ENCODE peak calls at places on chromosome 17, in eight cellular contexts. One of them, this sample, is unnamed.

GRCh38 chr17:40320771-40321501 is 12.0 kb downstream of the RARA start:
- DNase-seq in activated T-cell treated with anti-CD3 and anti-CD28 coated beads, Interleukin-2, amount 50 U/mL, for 72 hours: no peak
- DNase-seq in SHP77 treated with DMSO at 0.1 percent for 48 hours: no peak
- DNase-seq in dermis microvascular lymphatic vessel endothelial cell: no peak
- DNase-seq in naive thymus-derived CD4-positive, alpha-beta T cell: no peak
- DNase-seq in fibroblast of lung: no peak
- DNase-seq in T-helper 9 cell: peak
- DNase-seq in WERI-Rb-1: no peak
- DNase-seq in this sample: no peak

GRCh38 chr17:57533684-57534305 is 211.3 kb downstream of the CCDC182 start:
- DNase-seq in WERI-Rb-1: no peak
- DNase-seq in T-helper 9 cell: no peak
- DNase-seq in fibroblast of lung: no peak
- DNase-seq in SHP77 treated with DMSO at 0.1 percent for 48 hours: no peak
- DNase-seq in activated T-cell treated with anti-CD3 and anti-CD28 coated beads, Interleukin-2, amount 50 U/mL, for 72 hours: no peak
- DNase-seq in dermis microvascular lymphatic vessel endothelial cell: no peak
- DNase-seq in naive thymus-derived CD4-positive, alpha-beta T cell: no peak
- DNase-seq in this sample: no peak

GRCh38 chr17:83096401-83097220 is 17.2 kb downstream of the METRNL start:
- DNase-seq in fibroblast of lung: no peak
- DNase-seq in WERI-Rb-1: no peak
- DNase-seq in naive thymus-derived CD4-positive, alpha-beta T cell: no peak
- DNase-seq in activated T-cell treated with anti-CD3 and anti-CD28 coated beads, Interleukin-2, amount 50 U/mL, for 72 hours: no peak
- DNase-seq in T-helper 9 cell: no peak
- DNase-seq in dermis microvascular lymphatic vessel endothelial cell: no peak
- DNase-seq in SHP77 treated with DMSO at 0.1 percent for 48 hours: no peak
- DNase-seq in this sample: no peak

GRCh38 chr17:38898812-38899348 is 26.5 kb upstream of the LASP1NB start:
- DNase-seq in WERI-Rb-1: no peak
- DNase-seq in T-helper 9 cell: peak
- DNase-seq in dermis microvascular lymphatic vessel endothelial cell: peak
- DNase-seq in activated T-cell treated with anti-CD3 and anti-CD28 coated beads, Interleukin-2, amount 50 U/mL, for 72 hours: peak
- DNase-seq in naive thymus-derived CD4-positive, alpha-beta T cell: peak
- DNase-seq in fibroblast of lung: no peak
- DNase-seq in SHP77 treated with DMSO at 0.1 percent for 48 hours: no peak
- DNase-seq in this sample: peak

GRCh38 chr17:81044764-81045589 is 10.0 kb downstream of the BAIAP2 start:
- DNase-seq in T-helper 9 cell: no peak
- DNase-seq in fibroblast of lung: peak
- DNase-seq in SHP77 treated with DMSO at 0.1 percent for 48 hours: peak
- DNase-seq in WERI-Rb-1: no peak
- DNase-seq in naive thymus-derived CD4-positive, alpha-beta T cell: no peak
- DNase-seq in dermis microvascular lymphatic vessel endothelial cell: peak
- DNase-seq in activated T-cell treated with anti-CD3 and anti-CD28 coated beads, Interleukin-2, amount 50 U/mL, for 72 hours: no peak
- DNase-seq in this sample: no peak

GRCh38 chr17:76003915-76004314 is 3.3 kb downstream of the CDK3 start:
- DNase-seq in SHP77 treated with DMSO at 0.1 percent for 48 hours: no peak
- DNase-seq in WERI-Rb-1: no peak
- DNase-seq in naive thymus-derived CD4-positive, alpha-beta T cell: no peak
- DNase-seq in T-helper 9 cell: no peak
- DNase-seq in fibroblast of lung: no peak
- DNase-seq in activated T-cell treated with anti-CD3 and anti-CD28 coated beads, Interleukin-2, amount 50 U/mL, for 72 hours: no peak
- DNase-seq in dermis microvascular lymphatic vessel endothelial cell: no peak
- DNase-seq in this sample: no peak

GRCh38 chr17:925846-926245 is 53.7 kb downstream of the NXN start:
- DNase-seq in activated T-cell treated with anti-CD3 and anti-CD28 coated beads, Interleukin-2, amount 50 U/mL, for 72 hours: no peak
- DNase-seq in dermis microvascular lymphatic vessel endothelial cell: no peak
- DNase-seq in naive thymus-derived CD4-positive, alpha-beta T cell: no peak
- DNase-seq in WERI-Rb-1: no peak
- DNase-seq in T-helper 9 cell: no peak
- DNase-seq in fibroblast of lung: no peak
- DNase-seq in SHP77 treated with DMSO at 0.1 percent for 48 hours: no peak
- DNase-seq in this sample: no peak

GRCh38 chr17:77741109-77741508 is 217.4 kb upstream of the TNRC6C start:
- DNase-seq in SHP77 treated with DMSO at 0.1 percent for 48 hours: no peak
- DNase-seq in naive thymus-derived CD4-positive, alpha-beta T cell: peak
- DNase-seq in WERI-Rb-1: no peak
- DNase-seq in dermis microvascular lymphatic vessel endothelial cell: no peak
- DNase-seq in activated T-cell treated with anti-CD3 and anti-CD28 coated beads, Interleukin-2, amount 50 U/mL, for 72 hours: peak
- DNase-seq in T-helper 9 cell: peak
- DNase-seq in fibroblast of lung: no peak
- DNase-seq in this sample: no peak

GRCh38 chr17:31313982-31314787 is at the start of gene EVI2B:
- DNase-seq in WERI-Rb-1: no peak
- DNase-seq in fibroblast of lung: peak
- DNase-seq in SHP77 treated with DMSO at 0.1 percent for 48 hours: no peak
- DNase-seq in activated T-cell treated with anti-CD3 and anti-CD28 coated beads, Interleukin-2, amount 50 U/mL, for 72 hours: peak
- DNase-seq in naive thymus-derived CD4-positive, alpha-beta T cell: peak
- DNase-seq in T-helper 9 cell: no peak
- DNase-seq in dermis microvascular lymphatic vessel endothelial cell: peak
- DNase-seq in this sample: no peak

GRCh38 chr17:79785900-79786810 is 8.2 kb downstream of the CBX2 start:
- DNase-seq in SHP77 treated with DMSO at 0.1 percent for 48 hours: no peak
- DNase-seq in dermis microvascular lymphatic vessel endothelial cell: no peak
- DNase-seq in naive thymus-derived CD4-positive, alpha-beta T cell: no peak
- DNase-seq in WERI-Rb-1: no peak
- DNase-seq in T-helper 9 cell: no peak
- DNase-seq in activated T-cell treated with anti-CD3 and anti-CD28 coated beads, Interleukin-2, amount 50 U/mL, for 72 hours: no peak
- DNase-seq in fibroblast of lung: no peak
- DNase-seq in this sample: no peak

GRCh38 chr17:58156839-58157803 is 8.9 kb downstream of the OR4D1 start:
- DNase-seq in activated T-cell treated with anti-CD3 and anti-CD28 coated beads, Interleukin-2, amount 50 U/mL, for 72 hours: peak
- DNase-seq in WERI-Rb-1: peak
- DNase-seq in naive thymus-derived CD4-positive, alpha-beta T cell: peak
- DNase-seq in SHP77 treated with DMSO at 0.1 percent for 48 hours: no peak
- DNase-seq in dermis microvascular lymphatic vessel endothelial cell: peak
- DNase-seq in T-helper 9 cell: peak
- DNase-seq in fibroblast of lung: no peak
- DNase-seq in this sample: peak

GRCh38 chr17:46935658-46936266 is 12.8 kb downstream of the GOSR2 start:
- DNase-seq in activated T-cell treated with anti-CD3 and anti-CD28 coated beads, Interleukin-2, amount 50 U/mL, for 72 hours: no peak
- DNase-seq in WERI-Rb-1: no peak
- DNase-seq in fibroblast of lung: no peak
- DNase-seq in T-helper 9 cell: no peak
- DNase-seq in naive thymus-derived CD4-positive, alpha-beta T cell: no peak
- DNase-seq in SHP77 treated with DMSO at 0.1 percent for 48 hours: no peak
- DNase-seq in dermis microvascular lymphatic vessel endothelial cell: peak
- DNase-seq in this sample: no peak

GRCh38 chr17:34633351-34633750 is 54.0 kb downstream of the TMEM132E start:
- DNase-seq in dermis microvascular lymphatic vessel endothelial cell: no peak
- DNase-seq in SHP77 treated with DMSO at 0.1 percent for 48 hours: no peak
- DNase-seq in fibroblast of lung: no peak
- DNase-seq in naive thymus-derived CD4-positive, alpha-beta T cell: no peak
- DNase-seq in WERI-Rb-1: no peak
- DNase-seq in activated T-cell treated with anti-CD3 and anti-CD28 coated beads, Interleukin-2, amount 50 U/mL, for 72 hours: no peak
- DNase-seq in T-helper 9 cell: no peak
- DNase-seq in this sample: no peak

GRCh38 chr17:30824002-30824355 is 513 bp downstream of the CRLF3 start:
- DNase-seq in naive thymus-derived CD4-positive, alpha-beta T cell: no peak
- DNase-seq in activated T-cell treated with anti-CD3 and anti-CD28 coated beads, Interleukin-2, amount 50 U/mL, for 72 hours: peak
- DNase-seq in T-helper 9 cell: peak
- DNase-seq in fibroblast of lung: no peak
- DNase-seq in SHP77 treated with DMSO at 0.1 percent for 48 hours: no peak
- DNase-seq in WERI-Rb-1: no peak
- DNase-seq in dermis microvascular lymphatic vessel endothelial cell: peak
- DNase-seq in this sample: no peak

GRCh38 chr17:13879961-13880466 is 189.3 kb upstream of the COX10 start:
- DNase-seq in dermis microvascular lymphatic vessel endothelial cell: no peak
- DNase-seq in SHP77 treated with DMSO at 0.1 percent for 48 hours: no peak
- DNase-seq in naive thymus-derived CD4-positive, alpha-beta T cell: no peak
- DNase-seq in T-helper 9 cell: no peak
- DNase-seq in WERI-Rb-1: no peak
- DNase-seq in fibroblast of lung: no peak
- DNase-seq in activated T-cell treated with anti-CD3 and anti-CD28 coated beads, Interleukin-2, amount 50 U/mL, for 72 hours: no peak
- DNase-seq in this sample: no peak

GRCh38 chr17:8066841-8067775 is 20.4 kb downstream of the ALOX12B start:
- DNase-seq in SHP77 treated with DMSO at 0.1 percent for 48 hours: no peak
- DNase-seq in WERI-Rb-1: no peak
- DNase-seq in activated T-cell treated with anti-CD3 and anti-CD28 coated beads, Interleukin-2, amount 50 U/mL, for 72 hours: no peak
- DNase-seq in T-helper 9 cell: no peak
- DNase-seq in dermis microvascular lymphatic vessel endothelial cell: no peak
- DNase-seq in naive thymus-derived CD4-positive, alpha-beta T cell: no peak
- DNase-seq in fibroblast of lung: no peak
- DNase-seq in this sample: no peak

GRCh38 chr17:7477392-7478275 is 1.8 kb downstream of the ZBTB4 start:
- DNase-seq in fibroblast of lung: peak
- DNase-seq in T-helper 9 cell: no peak
- DNase-seq in SHP77 treated with DMSO at 0.1 percent for 48 hours: no peak
- DNase-seq in naive thymus-derived CD4-positive, alpha-beta T cell: peak
- DNase-seq in WERI-Rb-1: peak
- DNase-seq in dermis microvascular lymphatic vessel endothelial cell: peak
- DNase-seq in activated T-cell treated with anti-CD3 and anti-CD28 coated beads, Interleukin-2, amount 50 U/mL, for 72 hours: no peak
- DNase-seq in this sample: peak

GRCh38 chr17:45046536-45047125 is 4.8 kb downstream of the DCAKD start:
- DNase-seq in SHP77 treated with DMSO at 0.1 percent for 48 hours: no peak
- DNase-seq in dermis microvascular lymphatic vessel endothelial cell: no peak
- DNase-seq in naive thymus-derived CD4-positive, alpha-beta T cell: no peak
- DNase-seq in activated T-cell treated with anti-CD3 and anti-CD28 coated beads, Interleukin-2, amount 50 U/mL, for 72 hours: no peak
- DNase-seq in WERI-Rb-1: no peak
- DNase-seq in T-helper 9 cell: no peak
- DNase-seq in fibroblast of lung: no peak
- DNase-seq in this sample: no peak

GRCh38 chr17:77383613-77384608 is 243.1 kb downstream of the SEC14L1 start:
- DNase-seq in T-helper 9 cell: no peak
- DNase-seq in WERI-Rb-1: no peak
- DNase-seq in activated T-cell treated with anti-CD3 and anti-CD28 coated beads, Interleukin-2, amount 50 U/mL, for 72 hours: no peak
- DNase-seq in fibroblast of lung: no peak
- DNase-seq in naive thymus-derived CD4-positive, alpha-beta T cell: no peak
- DNase-seq in dermis microvascular lymphatic vessel endothelial cell: peak
- DNase-seq in SHP77 treated with DMSO at 0.1 percent for 48 hours: no peak
- DNase-seq in this sample: no peak

GRCh38 chr17:73431401-73432205 is 119.8 kb upstream of the CDC42EP4 start:
- DNase-seq in SHP77 treated with DMSO at 0.1 percent for 48 hours: no peak
- DNase-seq in T-helper 9 cell: no peak
- DNase-seq in fibroblast of lung: no peak
- DNase-seq in activated T-cell treated with anti-CD3 and anti-CD28 coated beads, Interleukin-2, amount 50 U/mL, for 72 hours: no peak
- DNase-seq in WERI-Rb-1: peak
- DNase-seq in dermis microvascular lymphatic vessel endothelial cell: no peak
- DNase-seq in naive thymus-derived CD4-positive, alpha-beta T cell: no peak
- DNase-seq in this sample: no peak

GRCh38 chr17:49624896-49625295 is 49.2 kb downstream of the NXPH3 start:
- DNase-seq in activated T-cell treated with anti-CD3 and anti-CD28 coated beads, Interleukin-2, amount 50 U/mL, for 72 hours: no peak
- DNase-seq in dermis microvascular lymphatic vessel endothelial cell: no peak
- DNase-seq in WERI-Rb-1: no peak
- DNase-seq in SHP77 treated with DMSO at 0.1 percent for 48 hours: no peak
- DNase-seq in T-helper 9 cell: no peak
- DNase-seq in fibroblast of lung: peak
- DNase-seq in naive thymus-derived CD4-positive, alpha-beta T cell: no peak
- DNase-seq in this sample: no peak

This sample was measured in activated CD8-positive, alpha-beta memory T cell treated with anti-CD3 and anti-CD28 coated beads for 1 hour.